ENCODE peak calls at places on chromosomes 12 and 14, in ten cellular contexts. One of them, this sample, is unnamed.

GRCh38 chr12:15323530-15323929 is 1.2 kb downstream of the PTPRO start:
- DNase-seq in astrocyte of the spinal cord: no peak
- DNase-seq in foreskin fibroblast: no peak
- DNase-seq in BE2C: no peak
- DNase-seq in PC-9: no peak
- DNase-seq in cardiac fibroblast: no peak
- DNase-seq in colonic mucosa: no peak
- DNase-seq in brain microvascular endothelial cell: no peak
- DNase-seq in heart right ventricle: no peak
- DNase-seq in thoracic aorta: no peak
- DNase-seq in this sample: no peak

GRCh38 chr12:116934908-116935698 is 24.4 kb downstream of the FBXW8 start:
- DNase-seq in heart right ventricle: no peak
- DNase-seq in PC-9: no peak
- DNase-seq in cardiac fibroblast: no peak
- DNase-seq in BE2C: no peak
- DNase-seq in colonic mucosa: no peak
- DNase-seq in brain microvascular endothelial cell: no peak
- DNase-seq in thoracic aorta: no peak
- DNase-seq in astrocyte of the spinal cord: no peak
- DNase-seq in foreskin fibroblast: no peak
- DNase-seq in this sample: no peak

GRCh38 chr12:27549231-27549800 is 25.3 kb downstream of the PPFIBP1 start:
- DNase-seq in heart right ventricle: no peak
- DNase-seq in BE2C: no peak
- DNase-seq in foreskin fibroblast: peak
- DNase-seq in astrocyte of the spinal cord: peak
- DNase-seq in cardiac fibroblast: peak
- DNase-seq in brain microvascular endothelial cell: peak
- DNase-seq in colonic mucosa: no peak
- DNase-seq in PC-9: peak
- DNase-seq in thoracic aorta: no peak
- DNase-seq in this sample: no peak

GRCh38 chr14:102050625-102051024 is 36.2 kb downstream of the HSP90AA1 start:
- DNase-seq in thoracic aorta: no peak
- DNase-seq in PC-9: no peak
- DNase-seq in brain microvascular endothelial cell: no peak
- DNase-seq in cardiac fibroblast: no peak
- DNase-seq in heart right ventricle: no peak
- DNase-seq in astrocyte of the spinal cord: peak
- DNase-seq in colonic mucosa: no peak
- DNase-seq in BE2C: no peak
- DNase-seq in foreskin fibroblast: no peak
- DNase-seq in this sample: peak

GRCh38 chr14:89171168-89171567 is 245.9 kb downstream of the FOXN3 start:
- DNase-seq in heart right ventricle: no peak
- DNase-seq in thoracic aorta: no peak
- DNase-seq in BE2C: no peak
- DNase-seq in PC-9: no peak
- DNase-seq in colonic mucosa: no peak
- DNase-seq in astrocyte of the spinal cord: no peak
- DNase-seq in cardiac fibroblast: peak
- DNase-seq in brain microvascular endothelial cell: no peak
- DNase-seq in foreskin fibroblast: no peak
- DNase-seq in this sample: no peak

GRCh38 chr12:5043589-5044419 is at the start of gene KCNA5:
- DNase-seq in brain microvascular endothelial cell: no peak
- DNase-seq in PC-9: no peak
- DNase-seq in heart right ventricle: peak
- DNase-seq in BE2C: no peak
- DNase-seq in astrocyte of the spinal cord: no peak
- DNase-seq in foreskin fibroblast: no peak
- DNase-seq in thoracic aorta: no peak
- DNase-seq in cardiac fibroblast: no peak
- DNase-seq in colonic mucosa: no peak
- DNase-seq in this sample: peak

GRCh38 chr12:43957732-43958131 is 121.9 kb downstream of the TMEM117 start:
- DNase-seq in heart right ventricle: no peak
- DNase-seq in astrocyte of the spinal cord: peak
- DNase-seq in foreskin fibroblast: peak
- DNase-seq in cardiac fibroblast: peak
- DNase-seq in thoracic aorta: no peak
- DNase-seq in PC-9: no peak
- DNase-seq in BE2C: peak
- DNase-seq in brain microvascular endothelial cell: peak
- DNase-seq in colonic mucosa: no peak
- DNase-seq in this sample: no peak

GRCh38 chr14:93804654-93805053 is 16.4 kb upstream of the PRIMA1 start:
- DNase-seq in heart right ventricle: no peak
- DNase-seq in foreskin fibroblast: no peak
- DNase-seq in colonic mucosa: no peak
- DNase-seq in PC-9: no peak
- DNase-seq in cardiac fibroblast: no peak
- DNase-seq in astrocyte of the spinal cord: no peak
- DNase-seq in brain microvascular endothelial cell: no peak
- DNase-seq in thoracic aorta: no peak
- DNase-seq in BE2C: no peak
- DNase-seq in this sample: no peak

GRCh38 chr14:65191716-65192115 is 89.4 kb upstream of the MAX start:
- DNase-seq in heart right ventricle: no peak
- DNase-seq in brain microvascular endothelial cell: no peak
- DNase-seq in PC-9: no peak
- DNase-seq in colonic mucosa: no peak
- DNase-seq in BE2C: no peak
- DNase-seq in thoracic aorta: no peak
- DNase-seq in astrocyte of the spinal cord: no peak
- DNase-seq in cardiac fibroblast: no peak
- DNase-seq in foreskin fibroblast: no peak
- DNase-seq in this sample: no peak

GRCh38 chr12:50234347-50234746 is 49.0 kb downstream of the LIMA1 start:
- DNase-seq in BE2C: no peak
- DNase-seq in cardiac fibroblast: peak
- DNase-seq in brain microvascular endothelial cell: peak
- DNase-seq in astrocyte of the spinal cord: no peak
- DNase-seq in PC-9: peak
- DNase-seq in foreskin fibroblast: no peak
- DNase-seq in colonic mucosa: peak
- DNase-seq in heart right ventricle: no peak
- DNase-seq in thoracic aorta: no peak
- DNase-seq in this sample: no peak

GRCh38 chr14:64758025-64758521 is 53.8 kb downstream of the PLEKHG3 start:
- DNase-seq in BE2C: no peak
- DNase-seq in colonic mucosa: peak
- DNase-seq in PC-9: no peak
- DNase-seq in cardiac fibroblast: peak
- DNase-seq in astrocyte of the spinal cord: peak
- DNase-seq in heart right ventricle: no peak
- DNase-seq in thoracic aorta: no peak
- DNase-seq in brain microvascular endothelial cell: peak
- DNase-seq in foreskin fibroblast: no peak
- DNase-seq in this sample: peak

GRCh38 chr12:51482808-51483532 is 58.3 kb downstream of the SLC4A8 start:
- DNase-seq in PC-9: no peak
- DNase-seq in BE2C: no peak
- DNase-seq in cardiac fibroblast: peak
- DNase-seq in foreskin fibroblast: no peak
- DNase-seq in heart right ventricle: no peak
- DNase-seq in astrocyte of the spinal cord: no peak
- DNase-seq in thoracic aorta: no peak
- DNase-seq in colonic mucosa: no peak
- DNase-seq in brain microvascular endothelial cell: no peak
- DNase-seq in this sample: no peak

GRCh38 chr12:45469902-45470301 is 254.0 kb downstream of the ANO6 start:
- DNase-seq in cardiac fibroblast: no peak
- DNase-seq in heart right ventricle: no peak
- DNase-seq in thoracic aorta: no peak
- DNase-seq in brain microvascular endothelial cell: no peak
- DNase-seq in foreskin fibroblast: no peak
- DNase-seq in colonic mucosa: no peak
- DNase-seq in BE2C: no peak
- DNase-seq in PC-9: no peak
- DNase-seq in astrocyte of the spinal cord: no peak
- DNase-seq in this sample: no peak

GRCh38 chr14:78083837-78084236 is 86.3 kb upstream of the NRXN3 start:
- DNase-seq in PC-9: no peak
- DNase-seq in cardiac fibroblast: no peak
- DNase-seq in BE2C: no peak
- DNase-seq in foreskin fibroblast: no peak
- DNase-seq in colonic mucosa: no peak
- DNase-seq in thoracic aorta: no peak
- DNase-seq in astrocyte of the spinal cord: no peak
- DNase-seq in brain microvascular endothelial cell: no peak
- DNase-seq in heart right ventricle: no peak
- DNase-seq in this sample: no peak

GRCh38 chr12:110282956-110283817 is 2.1 kb downstream of the ATP2A2 start:
- DNase-seq in thoracic aorta: no peak
- DNase-seq in BE2C: no peak
- DNase-seq in heart right ventricle: no peak
- DNase-seq in cardiac fibroblast: no peak
- DNase-seq in astrocyte of the spinal cord: no peak
- DNase-seq in foreskin fibroblast: no peak
- DNase-seq in PC-9: no peak
- DNase-seq in brain microvascular endothelial cell: no peak
- DNase-seq in colonic mucosa: no peak
- DNase-seq in this sample: no peak
- H3K4me3 ChIP-seq in thoracic aorta: peak
- H3K4me3 ChIP-seq in BE2C: peak
- H3K4me3 ChIP-seq in heart right ventricle: peak
- H3K4me3 ChIP-seq in cardiac fibroblast: peak
- H3K4me3 ChIP-seq in astrocyte of the spinal cord: peak
- H3K4me3 ChIP-seq in foreskin fibroblast: peak
- H3K4me3 ChIP-seq in PC-9: peak
- H3K4me3 ChIP-seq in brain microvascular endothelial cell: peak
- H3K4me3 ChIP-seq in colonic mucosa: peak
- H3K4me3 ChIP-seq in this sample: peak

GRCh38 chr12:54277823-54278276 is 2.1 kb downstream of the CBX5 start:
- DNase-seq in thoracic aorta: no peak
- DNase-seq in BE2C: no peak
- DNase-seq in colonic mucosa: no peak
- DNase-seq in cardiac fibroblast: peak
- DNase-seq in astrocyte of the spinal cord: no peak
- DNase-seq in foreskin fibroblast: peak
- DNase-seq in PC-9: no peak
- DNase-seq in heart right ventricle: no peak
- DNase-seq in brain microvascular endothelial cell: no peak
- DNase-seq in this sample: no peak
- H3K4me3 ChIP-seq in thoracic aorta: peak
- H3K4me3 ChIP-seq in BE2C: peak
- H3K4me3 ChIP-seq in colonic mucosa: no peak
- H3K4me3 ChIP-seq in cardiac fibroblast: peak
- H3K4me3 ChIP-seq in astrocyte of the spinal cord: peak
- H3K4me3 ChIP-seq in foreskin fibroblast: peak
- H3K4me3 ChIP-seq in PC-9: peak
- H3K4me3 ChIP-seq in heart right ventricle: peak
- H3K4me3 ChIP-seq in brain microvascular endothelial cell: peak
- H3K4me3 ChIP-seq in this sample: peak

GRCh38 chr12:9943244-9943643 is 11.1 kb upstream of the CLEC2A start:
- DNase-seq in thoracic aorta: no peak
- DNase-seq in cardiac fibroblast: no peak
- DNase-seq in colonic mucosa: no peak
- DNase-seq in astrocyte of the spinal cord: no peak
- DNase-seq in brain microvascular endothelial cell: no peak
- DNase-seq in BE2C: no peak
- DNase-seq in heart right ventricle: no peak
- DNase-seq in PC-9: no peak
- DNase-seq in foreskin fibroblast: no peak
- DNase-seq in this sample: peak
- H3K4me3 ChIP-seq in thoracic aorta: no peak
- H3K4me3 ChIP-seq in cardiac fibroblast: no peak
- H3K4me3 ChIP-seq in colonic mucosa: no peak
- H3K4me3 ChIP-seq in astrocyte of the spinal cord: no peak
- H3K4me3 ChIP-seq in brain microvascular endothelial cell: no peak
- H3K4me3 ChIP-seq in BE2C: no peak
- H3K4me3 ChIP-seq in heart right ventricle: no peak
- H3K4me3 ChIP-seq in PC-9: no peak
- H3K4me3 ChIP-seq in foreskin fibroblast: no peak
- H3K4me3 ChIP-seq in this sample: no peak

GRCh38 chr14:22849212-22849819 is 12.9 kb downstream of the MMP14 start:
- DNase-seq in astrocyte of the spinal cord: no peak
- DNase-seq in PC-9: no peak
- DNase-seq in colonic mucosa: peak
- DNase-seq in thoracic aorta: peak
- DNase-seq in foreskin fibroblast: peak
- DNase-seq in heart right ventricle: peak
- DNase-seq in BE2C: no peak
- DNase-seq in brain microvascular endothelial cell: peak
- DNase-seq in cardiac fibroblast: peak
- DNase-seq in this sample: peak

GRCh38 chr14:22847661-22848341 is 11.4 kb downstream of the MMP14 start:
- DNase-seq in heart right ventricle: no peak
- DNase-seq in cardiac fibroblast: peak
- DNase-seq in BE2C: no peak
- DNase-seq in foreskin fibroblast: peak
- DNase-seq in colonic mucosa: no peak
- DNase-seq in thoracic aorta: no peak
- DNase-seq in astrocyte of the spinal cord: peak
- DNase-seq in brain microvascular endothelial cell: peak
- DNase-seq in PC-9: no peak
- DNase-seq in this sample: no peak

GRCh38 chr14:22845821-22846625 is 9.6 kb downstream of the MMP14 start:
- DNase-seq in heart right ventricle: no peak
- DNase-seq in PC-9: no peak
- DNase-seq in astrocyte of the spinal cord: no peak
- DNase-seq in colonic mucosa: no peak
- DNase-seq in brain microvascular endothelial cell: no peak
- DNase-seq in cardiac fibroblast: no peak
- DNase-seq in thoracic aorta: no peak
- DNase-seq in foreskin fibroblast: no peak
- DNase-seq in BE2C: no peak
- DNase-seq in this sample: peak

GRCh38 chr14:22846811-22847307 is 10.5 kb downstream of the MMP14 start:
- DNase-seq in brain microvascular endothelial cell: no peak
- DNase-seq in thoracic aorta: no peak
- DNase-seq in heart right ventricle: no peak
- DNase-seq in astrocyte of the spinal cord: no peak
- DNase-seq in PC-9: no peak
- DNase-seq in colonic mucosa: no peak
- DNase-seq in foreskin fibroblast: no peak
- DNase-seq in cardiac fibroblast: no peak
- DNase-seq in BE2C: no peak
- DNase-seq in this sample: no peak

DNA sequence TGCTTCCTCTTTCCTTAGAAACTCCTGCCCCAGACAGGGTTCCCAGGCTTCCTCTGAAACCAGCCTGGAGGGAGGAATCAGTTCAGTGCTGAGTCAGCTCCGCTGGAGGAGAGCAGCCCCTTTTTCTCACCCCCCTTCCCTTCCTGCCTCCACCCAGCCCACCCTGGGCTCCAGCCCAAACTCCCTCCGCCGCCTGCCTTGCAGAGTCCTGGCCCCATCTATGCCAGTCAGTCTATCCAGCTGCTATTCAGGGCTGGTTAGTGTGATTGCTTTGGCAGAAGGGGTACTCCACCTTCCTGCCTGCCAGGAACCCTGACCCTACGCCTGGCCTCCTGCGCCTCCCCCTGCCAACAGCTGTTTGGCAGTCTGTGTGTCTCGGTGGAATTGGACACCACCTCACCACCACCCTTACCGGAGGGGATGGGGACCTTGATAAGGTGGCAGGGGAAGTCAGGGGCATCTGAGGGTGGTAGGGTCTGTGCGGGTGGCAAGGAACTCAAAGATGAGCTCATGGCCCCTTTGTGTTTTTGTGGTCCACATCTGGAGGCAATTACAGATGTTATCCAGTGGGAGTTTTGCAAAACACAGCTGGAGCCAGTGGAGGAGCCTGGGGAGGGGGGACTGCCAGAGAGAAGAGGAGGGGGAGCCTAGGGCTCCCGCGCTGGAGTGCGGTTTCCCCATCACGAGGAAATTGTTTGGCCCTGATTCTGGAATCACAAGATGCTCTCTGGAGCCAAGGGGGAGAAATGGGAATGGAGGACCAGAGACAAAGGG is 12.2 kb downstream of the MMP14 start:
- DNase-seq in thoracic aorta: peak
- DNase-seq in BE2C: peak
- DNase-seq in cardiac fibroblast: peak
- DNase-seq in colonic mucosa: peak
- DNase-seq in PC-9: no peak
- DNase-seq in foreskin fibroblast: peak
- DNase-seq in astrocyte of the spinal cord: peak
- DNase-seq in heart right ventricle: peak
- DNase-seq in brain microvascular endothelial cell: peak
- DNase-seq in this sample: peak
- H3K4me3 ChIP-seq in thoracic aorta: peak
- H3K4me3 ChIP-seq in BE2C: no peak
- H3K4me3 ChIP-seq in cardiac fibroblast: peak
- H3K4me3 ChIP-seq in colonic mucosa: no peak
- H3K4me3 ChIP-seq in PC-9: no peak
- H3K4me3 ChIP-seq in foreskin fibroblast: peak
- H3K4me3 ChIP-seq in astrocyte of the spinal cord: no peak
- H3K4me3 ChIP-seq in heart right ventricle: peak
- H3K4me3 ChIP-seq in brain microvascular endothelial cell: peak
- H3K4me3 ChIP-seq in this sample: no peak